ENCODE peak calls at places on chromosomes 7 and 10, in five cellular contexts. Z, N, Q, W and P are unnamed samples.

GRCh38 chr10:103668351-103669242 is 175.1 kb downstream of the NEURL1 start:
- DNase-seq in Q (no peak), N (peak), Z (no peak), W (no peak), P (no peak)

GRCh38 chr7:40715053-40715430 is 580.2 kb downstream of the SUGCT start:
- DNase-seq in Z (no peak), Q (no peak), W (no peak), N (no peak), P (no peak)

GRCh38 chr7:36175872-36176271 is 22.8 kb downstream of the EEPD1 start:
- DNase-seq in N (no peak), W (no peak), Z (no peak), Q (no peak), P (no peak)

GRCh38 chr10:112275512-112276245 is 7.5 kb upstream of the TECTB start:
- DNase-seq in Q (no peak), W (no peak), Z (no peak), N (no peak), P (no peak)

GRCh38 chr7:2929321-2930201 is 85.5 kb upstream of the GNA12 start:
- DNase-seq in Z (no peak), Q (peak), N (no peak), W (no peak), P (no peak)

GRCh38 chr7:98075801-98076200 is 30.9 kb upstream of the LMTK2 start:
- DNase-seq in W (no peak), Q (no peak), N (no peak), Z (no peak), P (no peak)

GRCh38 chr10:83373659-83374058 is 765.6 kb upstream of the GHITM start:
- DNase-seq in N (peak), Q (peak), W (peak), Z (no peak), P (no peak)

GRCh38 chr7:134755422-134756022 is 23.9 kb upstream of the CALD1 start:
- DNase-seq in Q (peak), Z (no peak), W (no peak), N (peak), P (no peak)

GRCh38 chr7:82527831-82528230 is 84.3 kb upstream of the CACNA2D1 start:
- DNase-seq in N (peak), Q (no peak), Z (no peak), W (peak), P (no peak)

GRCh38 chr10:105549731-105550130 is 908.6 kb downstream of the SORCS3 start:
- DNase-seq in Q (no peak), Z (no peak), N (no peak), W (no peak), P (no peak)

GRCh38 chr7:116271161-116271979 is 61.0 kb downstream of the TES start:
- DNase-seq in W (no peak), N (peak), Z (no peak), Q (no peak), P (no peak)

GRCh38 chr10:56586391-56586790 is 225.3 kb upstream of the ZWINT start:
- DNase-seq in Q (no peak), W (no peak), N (no peak), Z (no peak), P (no peak)

GRCh38 chr10:50538473-50539398 is 85.0 kb downstream of the SGMS1 start:
- DNase-seq in W (no peak), Z (no peak), N (no peak), Q (no peak), P (no peak)

GRCh38 chr10:68242051-68242450 is 10.1 kb upstream of the ATOH7 start:
- DNase-seq in N (peak), W (peak), Z (no peak), Q (no peak), P (no peak)

GRCh38 chr7:68267486-68267885 is 1270.9 kb downstream of the TYW1 start:
- DNase-seq in W (no peak), Z (no peak), Q (no peak), N (no peak), P (no peak)

GRCh38 chr7:45980181-45980905 is 59.3 kb upstream of the IGFBP3 start:
- DNase-seq in W (no peak), Z (no peak), N (peak), Q (no peak), P (no peak)

GRCh38 chr7:1707756-1708611 is 37.9 kb downstream of the ELFN1 start:
- DNase-seq in Z (no peak), Q (no peak), W (no peak), N (no peak), P (no peak)

GRCh38 chr10:34102237-34102673 is 712.8 kb downstream of the PARD3 start:
- DNase-seq in Z (no peak), Q (no peak), N (peak), W (no peak), P (no peak)

GRCh38 chr10:27380929-27381358 is 123.2 kb upstream of the RAB18 start:
- DNase-seq in Z (no peak), N (no peak), Q (no peak), W (no peak), P (no peak)

GRCh38 chr10:32981760-32982159 is 23.7 kb upstream of the ITGB1 start:
- DNase-seq in W (peak), Z (no peak), Q (no peak), N (peak), P (no peak)

GRCh38 chr7:44372560-44373417 is 47.4 kb upstream of the CAMK2B start:
- DNase-seq in Q (no peak), N (peak), W (no peak), Z (no peak), P (no peak)

GRCh38 chr7:155455776-155456516 is 2.0 kb upstream of the EN2 start:
- DNase-seq in Z (no peak), N (no peak), W (no peak), Q (no peak), P (no peak)

GRCh38 chr7:27203378-27203953 is 3.6 kb upstream of the HOXA13 start:
- DNase-seq in N (no peak), W (no peak), Z (no peak), Q (no peak), P (no peak)

GRCh38 chr10:71753091-71753959 is 20.0 kb downstream of the VSIR start:
- DNase-seq in W (no peak), N (no peak), Z (no peak), Q (no peak), P (no peak)

GRCh38 chr10:86585037-86585725 is 63.6 kb upstream of the WAPL start:
- DNase-seq in Z (peak), W (peak), Q (peak), N (peak), P (peak)

GRCh38 chr7:129184979-129185670 is 3.3 kb upstream of the SMO start:
- DNase-seq in Q (no peak), Z (no peak), N (no peak), W (no peak), P (no peak)

GRCh38 chr7:128938524-128939074 is 872 bp downstream of the IRF5 start:
- DNase-seq in W (no peak), N (no peak), Q (no peak), Z (no peak), P (no peak)

GRCh38 chr10:46787321-46787615 is 124.0 kb upstream of the PTPN20 start:
- DNase-seq in W (peak), N (peak), Z (no peak), Q (peak), P (no peak)

GRCh38 chr7:29723599-29723998 is 82.7 kb upstream of the WIPF3 start:
- DNase-seq in W (peak), Q (no peak), N (no peak), Z (no peak), P (no peak)

GRCh38 chr10:125262414-125262813 is 102.1 kb upstream of the CTBP2 start:
- DNase-seq in Q (no peak), W (no peak), Z (no peak), N (no peak), P (no peak)

GRCh38 chr7:28700790-28701203 is 257.3 kb downstream of the TRIL start:
- DNase-seq in Z (no peak), Q (peak), N (peak), W (peak), P (peak)

GRCh38 chr7:100221767-100222444 is 2.2 kb downstream of the PVRIG start:
- DNase-seq in W (no peak), Z (no peak), Q (no peak), N (no peak), P (no peak)

GRCh38 chr10:102408081-102408727 is 10.4 kb downstream of the PSD start:
- DNase-seq in Z (no peak), N (no peak), W (no peak), Q (no peak), P (no peak)